ENCODE peak calls at places on chromosomes 4 and X, in five cellular contexts. K is transverse colon, D is upper lobe of left lung, O is SK-N-SH, U is sigmoid colon. G is an unnamed sample. For H3K4me1, the result is how much of the 10 kb centered on the place peaks cover.

GRCh38 chr4:92305878-92306520 is 2.2 kb downstream of the GRID2 start:
- DNase-seq in K (no peak), D (no peak), O (peak), U (no peak), G (no peak)

GRCh38 chr4:177964693-177965168 is 522.5 kb upstream of the AGA start:
- DNase-seq in K (no peak), D (no peak), O (no peak), U (no peak), G (no peak)

GRCh38 chrX:128781506-128781905 is 729.3 kb upstream of the ACTRT1 start:
- DNase-seq in K (peak), D (no peak), O (peak), U (no peak), G (no peak)

GRCh38 chr4:40377462-40378385 is 42.6 kb downstream of the CHRNA9 start:
- DNase-seq in K (peak), D (no peak), O (no peak), U (no peak), G (no peak)

GRCh38 chr4:184167576-184167975 is 50.1 kb downstream of the ENPP6 start:
- DNase-seq in K (peak), D (no peak), O (no peak), U (no peak), G (no peak)

GRCh38 chr4:24666316-24666715 is 82.0 kb upstream of the DHX15 start:
- DNase-seq in K (no peak), D (no peak), O (no peak), U (no peak), G (no peak)

GRCh38 chrX:130829526-130830515 is 73.2 kb downstream of the ENOX2 start:
- DNase-seq in K (no peak), D (no peak), O (no peak), U (no peak), G (no peak)

GRCh38 chr4:45475490-45475889 is 648.4 kb downstream of the GABRG1 start:
- DNase-seq in K (no peak), D (no peak), O (no peak), U (no peak), G (no peak)

GRCh38 chrX:10326578-10326977 is 169.8 kb downstream of the CLCN4 start:
- DNase-seq in K (no peak), D (no peak), O (peak), U (no peak), G (no peak)

GRCh38 chrX:57453901-57454300 is 137.9 kb upstream of the ZXDB start:
- DNase-seq in K (no peak), D (no peak), O (peak), U (no peak), G (no peak)

GRCh38 chr4:153153339-153153851 is 50.8 kb upstream of the TRIM2 start:
- DNase-seq in K (peak), D (peak), O (peak), U (no peak), G (peak)

GRCh38 chr4:141899103-141899502 is 262.7 kb downstream of the IL15 start:
- DNase-seq in K (no peak), D (no peak), O (no peak), U (no peak), G (no peak)

GRCh38 chr4:158444621-158445020 is 77.1 kb upstream of the RXFP1 start:
- DNase-seq in K (no peak), D (no peak), O (no peak), U (no peak), G (no peak)

GRCh38 chr4:149161247-149161646 is 654.4 kb downstream of the IQCM start:
- DNase-seq in K (no peak), D (no peak), O (no peak), U (no peak), G (no peak)

GRCh38 chr4:149164282-149164681 is 651.4 kb downstream of the IQCM start:
- DNase-seq in K (no peak), D (no peak), O (no peak), U (no peak), G (no peak)

GRCh38 chr4:149158852-149159251 is 656.8 kb downstream of the IQCM start:
- DNase-seq in K (no peak), D (no peak), O (no peak), U (no peak), G (no peak)

GRCh38 chr4:149166365-149166764 is 649.3 kb downstream of the IQCM start:
- DNase-seq in K (no peak), D (no peak), O (no peak), U (no peak), G (no peak)

DNA sequence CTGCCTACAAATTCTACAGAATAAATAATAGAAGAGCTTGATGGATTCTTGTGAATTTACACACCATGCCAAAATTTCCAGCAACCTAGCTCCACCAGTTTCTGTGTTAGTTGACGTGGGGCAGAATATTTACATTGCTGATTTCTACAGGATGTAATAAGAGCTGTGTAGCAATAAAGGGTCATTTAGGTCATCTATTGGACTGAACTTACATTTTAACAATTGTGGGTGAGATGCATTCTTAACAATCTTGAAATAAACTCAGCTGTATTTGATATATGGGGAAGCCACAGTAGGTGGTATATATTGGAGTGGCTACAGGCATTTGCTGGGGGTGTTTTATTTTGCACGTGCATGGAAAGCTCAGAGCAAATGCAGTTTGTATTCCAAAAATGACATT is 655.3 kb downstream of the IQCM start:
- DNase-seq in K (no peak), D (no peak), O (no peak), U (no peak), G (no peak)
- TF ChIP-seq EP300 in K (no peak), D (no peak), O (no peak), U (no peak), G (no peak)

GRCh38 chr4:116849620-116850019 is 235.8 kb downstream of the TRAM1L1 start:
- DNase-seq in K (no peak), D (no peak), O (no peak), U (no peak), G (no peak)
- TF ChIP-seq POLR2AphosphoS5 in K (no peak), D (no peak), O (no peak), U (no peak), G (no peak)

GRCh38 chr4:87119965-87120364 is 100.5 kb downstream of the KLHL8 start:
- DNase-seq in K (no peak), D (no peak), O (no peak), U (no peak), G (no peak)
- H3K4me1 ChIP-seq in K (under half), D (under half), O (under half), U (half or more), G (under half)

GRCh38 chr4:30979402-30979801 is 259.2 kb downstream of the PCDH7 start:
- DNase-seq in K (no peak), D (no peak), O (no peak), U (no peak), G (no peak)
- TF ChIP-seq EP300 in K (no peak), D (no peak), O (no peak), U (no peak), G (no peak)

GRCh38 chr4:15314974-15315373 is 112.9 kb upstream of the C1QTNF7 start:
- DNase-seq in K (no peak), D (no peak), O (no peak), U (no peak), G (no peak)
- TF ChIP-seq POLR2AphosphoS5 in K (no peak), D (no peak), O (no peak), U (no peak), G (no peak)

GRCh38 chr4:147791870-147792269 is 60.0 kb downstream of the ARHGAP10 start:
- DNase-seq in K (no peak), D (no peak), O (no peak), U (no peak), G (no peak)
- H3K4me1 ChIP-seq in K (under half), D (under half), O (under half), U (half or more), G (half or more)